ENCODE peak calls at places on chromosomes 4 and X, in five cellular contexts. One of them, this sample, is unnamed.

GRCh38 chr4:54423066-54423465 is 194.0 kb downstream of the PDGFRA start:
- DNase-seq in endothelial cell: no peak
- DNase-seq in BJ: peak; percentile 17
- DNase-seq in cardiac fibroblast: peak; percentile 65
- DNase-seq in left lung: no peak
- DNase-seq in this sample: no peak

GRCh38 chr4:109207060-109207459 is 95.4 kb downstream of the COL25A1 start:
- DNase-seq in cardiac fibroblast: peak; percentile 17
- DNase-seq in left lung: no peak
- DNase-seq in endothelial cell: no peak
- DNase-seq in BJ: no peak
- DNase-seq in this sample: peak; percentile 18

GRCh38 chr4:37434469-37434868 is 189.9 kb downstream of the NWD2 start:
- DNase-seq in BJ: no peak
- DNase-seq in cardiac fibroblast: peak; percentile 31
- DNase-seq in left lung: no peak
- DNase-seq in endothelial cell: no peak
- DNase-seq in this sample: no peak

GRCh38 chrX:20461576-20461975 is 194.9 kb upstream of the RPS6KA3 start:
- DNase-seq in left lung: no peak
- DNase-seq in BJ: no peak
- DNase-seq in cardiac fibroblast: peak; percentile 22
- DNase-seq in endothelial cell: no peak
- DNase-seq in this sample: no peak

GRCh38 chr4:15077969-15078368 is 75.7 kb downstream of the CPEB2 start:
- DNase-seq in cardiac fibroblast: peak; percentile 97
- DNase-seq in BJ: no peak
- DNase-seq in left lung: no peak
- DNase-seq in endothelial cell: no peak
- DNase-seq in this sample: no peak

GRCh38 chr4:112523008-112523440 is 7.0 kb upstream of the NEUROG2 start:
- DNase-seq in BJ: no peak
- DNase-seq in endothelial cell: peak; percentile 77
- DNase-seq in left lung: no peak
- DNase-seq in cardiac fibroblast: peak; percentile 26
- DNase-seq in this sample: no peak

GRCh38 chr4:121156822-121157769 is 7.0 kb downstream of the TNIP3 start:
- DNase-seq in cardiac fibroblast: peak; percentile 48
- DNase-seq in left lung: peak; percentile 64
- DNase-seq in BJ: no peak
- DNase-seq in endothelial cell: peak; percentile 67
- DNase-seq in this sample: no peak

GRCh38 chrX:132968282-132968681 is 9.9 kb upstream of the HS6ST2 start:
- DNase-seq in left lung: no peak
- DNase-seq in endothelial cell: no peak
- DNase-seq in BJ: no peak
- DNase-seq in cardiac fibroblast: no peak
- DNase-seq in this sample: no peak

GRCh38 chr4:74948279-74948678 is 15.4 kb downstream of the PARM1 start:
- DNase-seq in endothelial cell: no peak
- DNase-seq in BJ: no peak
- DNase-seq in cardiac fibroblast: no peak
- DNase-seq in left lung: no peak
- DNase-seq in this sample: no peak

GRCh38 chr4:14022428-14022827 is 394.9 kb upstream of the BOD1L1 start:
- DNase-seq in cardiac fibroblast: peak; percentile 38
- DNase-seq in BJ: no peak
- DNase-seq in left lung: no peak
- DNase-seq in endothelial cell: no peak
- DNase-seq in this sample: no peak

GRCh38 chrX:110002300-110003166 is at the start of gene TMEM164:
- DNase-seq in endothelial cell: peak; percentile 61
- DNase-seq in left lung: peak; percentile 92
- DNase-seq in cardiac fibroblast: peak; percentile 74
- DNase-seq in BJ: no peak
- DNase-seq in this sample: peak; percentile 41
- TF ChIP-seq CTCF in endothelial cell: no peak
- TF ChIP-seq CTCF in left lung: no peak
- TF ChIP-seq CTCF in cardiac fibroblast: no peak
- TF ChIP-seq CTCF in BJ: no peak
- TF ChIP-seq CTCF in this sample: no peak

DNA sequence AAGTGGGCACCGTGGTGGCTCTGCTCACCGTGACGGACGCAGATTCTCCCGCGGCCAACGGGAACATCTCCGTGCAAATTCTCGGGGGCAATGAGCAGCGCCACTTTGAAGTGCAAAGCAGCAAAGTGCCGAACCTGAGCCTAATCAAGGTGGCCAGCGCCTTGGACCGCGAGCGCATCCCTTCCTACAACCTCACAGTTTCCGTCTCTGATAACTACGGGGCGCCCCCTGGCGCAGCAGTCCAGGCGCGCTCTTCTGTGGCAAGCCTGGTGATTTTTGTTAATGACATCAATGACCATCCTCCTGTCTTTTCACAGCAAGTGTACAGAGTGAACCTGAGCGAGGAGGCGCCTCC is 2.7 kb downstream of the FAT4 start:
- DNase-seq in endothelial cell: peak; percentile 47
- DNase-seq in BJ: no peak
- DNase-seq in left lung: peak; percentile 36
- DNase-seq in cardiac fibroblast: peak; percentile 67
- DNase-seq in this sample: no peak
- TF ChIP-seq CTCF in endothelial cell: no peak
- TF ChIP-seq CTCF in BJ: peak; percentile 76
- TF ChIP-seq CTCF in left lung: peak; percentile 34
- TF ChIP-seq CTCF in cardiac fibroblast: peak; percentile 67
- TF ChIP-seq CTCF in this sample: peak; percentile 67

GRCh38 chrX:143669395-143669794 is 33.5 kb upstream of the SLITRK4 start:
- DNase-seq in cardiac fibroblast: peak; percentile 26
- DNase-seq in endothelial cell: no peak
- DNase-seq in BJ: no peak
- DNase-seq in left lung: no peak
- DNase-seq in this sample: no peak
- TF ChIP-seq CTCF in cardiac fibroblast: peak; percentile 30
- TF ChIP-seq CTCF in endothelial cell: no peak
- TF ChIP-seq CTCF in BJ: no peak
- TF ChIP-seq CTCF in left lung: no peak
- TF ChIP-seq CTCF in this sample: no peak

DNA sequence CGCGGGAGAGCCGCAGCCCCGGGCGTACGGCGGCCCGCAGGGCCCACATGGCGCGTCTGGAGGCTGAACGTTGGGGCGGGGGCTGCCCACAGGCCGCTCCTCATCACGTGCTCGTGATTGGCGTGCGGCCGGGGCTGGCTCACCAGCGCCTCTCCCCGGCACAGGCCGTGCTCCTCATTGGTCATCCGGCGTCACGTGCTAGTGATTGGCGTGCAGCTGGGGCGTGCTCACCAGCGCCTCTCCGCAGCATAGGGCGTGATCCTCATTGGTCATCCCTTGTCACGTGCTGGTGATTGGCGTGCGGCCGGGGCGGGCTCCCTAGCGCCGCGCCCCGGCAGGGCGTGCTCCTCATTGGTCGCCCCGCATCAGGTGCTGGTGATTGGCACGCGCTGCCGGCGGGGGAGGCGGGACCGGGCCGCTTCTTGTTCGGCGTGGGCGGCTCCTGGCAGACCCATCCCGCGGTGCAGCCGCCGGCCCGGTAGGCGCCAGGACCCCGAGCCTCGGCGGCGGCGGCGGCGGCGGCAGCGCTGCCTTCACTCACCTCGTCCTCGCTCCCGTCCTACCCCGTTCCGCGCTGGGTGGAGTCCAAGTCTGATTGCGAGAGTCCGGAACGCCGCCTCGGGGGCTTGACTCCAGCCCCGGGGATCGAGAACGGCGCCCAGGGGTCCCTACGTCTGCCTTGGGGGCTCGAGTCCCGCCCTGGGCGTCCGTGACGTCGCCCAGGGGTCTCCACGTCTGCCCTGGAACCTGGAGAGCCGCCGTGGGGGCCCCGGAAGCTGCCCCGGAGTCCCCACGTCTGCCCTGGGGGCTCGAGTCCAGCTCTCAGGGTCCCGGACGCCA is at the start of gene GTPBP6:
- DNase-seq in left lung: peak; percentile 100
- DNase-seq in BJ: peak; percentile 98
- DNase-seq in cardiac fibroblast: peak; percentile 100
- DNase-seq in endothelial cell: peak; percentile 97
- DNase-seq in this sample: peak; percentile 99
- TF ChIP-seq CTCF in left lung: no peak
- TF ChIP-seq CTCF in BJ: peak; percentile 42
- TF ChIP-seq CTCF in cardiac fibroblast: peak; percentile 12
- TF ChIP-seq CTCF in endothelial cell: no peak
- TF ChIP-seq CTCF in this sample: peak; percentile 12

GRCh38 chr4:6385288-6385687 is 87.1 kb downstream of the PPP2R2C start:
- DNase-seq in BJ: no peak
- DNase-seq in endothelial cell: no peak
- DNase-seq in left lung: no peak
- DNase-seq in cardiac fibroblast: no peak
- DNase-seq in this sample: no peak
- TF ChIP-seq CTCF in BJ: no peak
- TF ChIP-seq CTCF in endothelial cell: no peak
- TF ChIP-seq CTCF in left lung: no peak
- TF ChIP-seq CTCF in cardiac fibroblast: no peak
- TF ChIP-seq CTCF in this sample: no peak

GRCh38 chr4:188661502-188661901 is 522.3 kb downstream of the TRIML1 start:
- DNase-seq in BJ: no peak
- DNase-seq in endothelial cell: no peak
- DNase-seq in left lung: no peak
- DNase-seq in cardiac fibroblast: no peak
- DNase-seq in this sample: no peak

GRCh38 chr4:188658958-188659522 is 519.8 kb downstream of the TRIML1 start:
- DNase-seq in endothelial cell: no peak
- DNase-seq in cardiac fibroblast: no peak
- DNase-seq in left lung: no peak
- DNase-seq in BJ: no peak
- DNase-seq in this sample: no peak

GRCh38 chr4:188660796-188661195 is 521.6 kb downstream of the TRIML1 start:
- DNase-seq in BJ: no peak
- DNase-seq in endothelial cell: no peak
- DNase-seq in cardiac fibroblast: no peak
- DNase-seq in left lung: no peak
- DNase-seq in this sample: no peak

GRCh38 chr4:188665466-188665865 is 526.2 kb downstream of the TRIML1 start:
- DNase-seq in endothelial cell: no peak
- DNase-seq in BJ: no peak
- DNase-seq in left lung: no peak
- DNase-seq in cardiac fibroblast: no peak
- DNase-seq in this sample: no peak

DNA sequence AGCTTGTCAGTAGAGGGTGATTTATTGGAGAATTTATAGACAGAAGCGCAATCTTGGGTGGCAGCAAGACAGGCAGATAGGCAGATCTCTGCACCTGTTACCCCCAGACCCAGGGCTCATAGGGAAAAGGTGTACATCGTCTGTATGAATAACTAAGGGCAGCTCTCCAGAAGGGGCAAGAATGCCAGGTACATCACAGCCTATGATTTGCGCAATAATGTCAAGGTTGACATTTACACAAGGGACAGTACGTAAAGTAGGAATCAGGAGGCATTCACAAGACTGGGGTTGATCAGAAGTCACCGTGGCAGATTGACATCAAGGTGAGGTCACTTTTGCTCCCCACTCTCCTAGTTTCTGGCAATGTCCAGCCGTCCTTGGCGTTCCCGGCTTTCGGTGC is 524.1 kb downstream of the TRIML1 start:
- DNase-seq in left lung: no peak
- DNase-seq in endothelial cell: no peak
- DNase-seq in cardiac fibroblast: no peak
- DNase-seq in BJ: no peak
- DNase-seq in this sample: no peak
- TF ChIP-seq CTCF in left lung: no peak
- TF ChIP-seq CTCF in endothelial cell: no peak
- TF ChIP-seq CTCF in cardiac fibroblast: no peak
- TF ChIP-seq CTCF in BJ: no peak
- TF ChIP-seq CTCF in this sample: no peak

DNA sequence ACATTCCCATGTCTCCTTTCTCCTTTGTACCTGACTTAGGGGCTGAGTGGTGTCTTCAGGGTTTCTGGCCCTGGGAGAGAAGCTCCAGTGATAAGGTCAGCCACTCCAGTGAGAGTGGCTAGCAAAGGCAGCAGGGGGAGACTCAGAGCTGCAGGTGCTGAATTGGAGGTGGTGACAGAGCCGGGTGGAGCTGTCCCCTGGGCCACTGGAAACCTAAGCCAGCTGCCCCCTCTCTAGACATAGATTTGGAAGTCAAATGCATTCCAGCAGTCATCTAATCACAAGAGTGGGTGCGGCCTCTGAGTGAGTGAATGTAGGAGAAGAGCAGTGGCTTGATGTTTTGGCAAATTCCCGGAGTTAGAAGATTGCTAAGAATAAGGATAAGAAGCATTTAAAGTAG is 28.5 kb downstream of the TRIM2 start:
- DNase-seq in BJ: no peak
- DNase-seq in cardiac fibroblast: no peak
- DNase-seq in left lung: peak; percentile 56
- DNase-seq in endothelial cell: peak; percentile 30
- DNase-seq in this sample: no peak
- TF ChIP-seq CTCF in BJ: peak; percentile 30
- TF ChIP-seq CTCF in cardiac fibroblast: peak; percentile 21
- TF ChIP-seq CTCF in left lung: no peak
- TF ChIP-seq CTCF in endothelial cell: no peak
- TF ChIP-seq CTCF in this sample: peak; percentile 29

DNA sequence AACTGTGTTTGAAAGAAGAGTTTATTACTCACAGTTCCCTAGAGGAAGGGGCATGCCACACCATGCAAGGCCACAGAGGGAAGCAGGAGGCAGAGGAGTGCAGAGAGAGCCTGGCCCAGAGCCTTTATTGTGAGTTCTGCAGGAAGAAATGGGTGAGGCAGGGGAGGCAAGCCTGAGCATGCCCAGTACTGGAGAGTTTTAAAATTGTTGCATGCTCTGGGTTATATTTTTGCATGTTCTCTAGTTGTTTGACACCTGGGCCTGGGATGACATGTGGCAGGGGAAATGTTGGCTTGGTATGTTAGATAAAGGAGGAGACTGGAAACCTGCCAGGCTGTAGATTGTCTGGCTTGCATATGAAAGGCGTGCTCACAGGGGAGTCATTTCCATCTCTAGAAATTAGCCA is 19.7 kb upstream of the CRMP1 start:
- DNase-seq in endothelial cell: no peak
- DNase-seq in left lung: no peak
- DNase-seq in cardiac fibroblast: no peak
- DNase-seq in BJ: no peak
- DNase-seq in this sample: no peak
- TF ChIP-seq CTCF in endothelial cell: no peak
- TF ChIP-seq CTCF in left lung: no peak
- TF ChIP-seq CTCF in cardiac fibroblast: no peak
- TF ChIP-seq CTCF in BJ: no peak
- TF ChIP-seq CTCF in this sample: no peak

This sample was measured in AG09319.